ENCODE peak calls at places on chromosome X, in six cellular contexts. One of them, this sample, is unnamed.
A peak's percentile ranks its signal among the peaks of the same experiment; 100 is the strongest.

GRCh38 chrX:22109442-22109841 is 77.3 kb downstream of the PHEX start:
- DNase-seq in neuronal stem cell: no peak
- DNase-seq in tibial artery: no peak
- DNase-seq in colonic mucosa: no peak
- DNase-seq in mesendoderm: peak; percentile 89
- DNase-seq in sigmoid colon: no peak
- DNase-seq in this sample: no peak

GRCh38 chrX:11100281-11101035 is 10.7 kb upstream of the HCCS start:
- DNase-seq in neuronal stem cell: peak; percentile 31
- DNase-seq in colonic mucosa: peak; percentile 54
- DNase-seq in tibial artery: no peak
- DNase-seq in sigmoid colon: peak; percentile 74
- DNase-seq in mesendoderm: peak; percentile 69
- DNase-seq in this sample: no peak

GRCh38 chrX:71867680-71868079 is 43.0 kb upstream of the NHSL2 start:
- DNase-seq in tibial artery: no peak
- DNase-seq in colonic mucosa: no peak
- DNase-seq in sigmoid colon: no peak
- DNase-seq in mesendoderm: no peak
- DNase-seq in neuronal stem cell: no peak
- DNase-seq in this sample: no peak

GRCh38 chrX:41596586-41596985 is 92.2 kb upstream of the GPR34 start:
- DNase-seq in tibial artery: no peak
- DNase-seq in mesendoderm: no peak
- DNase-seq in colonic mucosa: no peak
- DNase-seq in neuronal stem cell: no peak
- DNase-seq in sigmoid colon: no peak
- DNase-seq in this sample: no peak

GRCh38 chrX:14015941-14016340 is 13.8 kb downstream of the GEMIN8 start:
- DNase-seq in tibial artery: no peak
- DNase-seq in neuronal stem cell: no peak
- DNase-seq in mesendoderm: no peak
- DNase-seq in sigmoid colon: no peak
- DNase-seq in colonic mucosa: no peak
- DNase-seq in this sample: no peak

GRCh38 chrX:73817381-73818199 is 254.6 kb downstream of the CHIC1 start:
- DNase-seq in mesendoderm: no peak
- DNase-seq in tibial artery: no peak
- DNase-seq in neuronal stem cell: no peak
- DNase-seq in sigmoid colon: no peak
- DNase-seq in colonic mucosa: no peak
- DNase-seq in this sample: no peak

GRCh38 chrX:129823115-129823514 is 20.6 kb downstream of the ZDHHC9 start:
- DNase-seq in neuronal stem cell: no peak
- DNase-seq in tibial artery: no peak
- DNase-seq in sigmoid colon: no peak
- DNase-seq in colonic mucosa: peak; percentile 43
- DNase-seq in mesendoderm: peak; percentile 39
- DNase-seq in this sample: no peak

GRCh38 chrX:9352243-9352642 is 112.6 kb upstream of the TBL1X start:
- DNase-seq in mesendoderm: no peak
- DNase-seq in colonic mucosa: no peak
- DNase-seq in tibial artery: no peak
- DNase-seq in neuronal stem cell: no peak
- DNase-seq in sigmoid colon: no peak
- DNase-seq in this sample: no peak

GRCh38 chrX:86033385-86033784 is 14.0 kb downstream of the CHM start:
- DNase-seq in colonic mucosa: no peak
- DNase-seq in neuronal stem cell: no peak
- DNase-seq in tibial artery: no peak
- DNase-seq in sigmoid colon: no peak
- DNase-seq in mesendoderm: no peak
- DNase-seq in this sample: no peak

GRCh38 chrX:50596056-50596455 is 125.4 kb upstream of the DGKK start:
- DNase-seq in colonic mucosa: no peak
- DNase-seq in mesendoderm: no peak
- DNase-seq in sigmoid colon: no peak
- DNase-seq in tibial artery: no peak
- DNase-seq in neuronal stem cell: no peak
- DNase-seq in this sample: no peak

GRCh38 chrX:44675364-44676024 is 132.8 kb upstream of the FUNDC1 start:
- DNase-seq in sigmoid colon: peak; percentile 67
- DNase-seq in mesendoderm: no peak
- DNase-seq in colonic mucosa: no peak
- DNase-seq in neuronal stem cell: no peak
- DNase-seq in tibial artery: no peak
- DNase-seq in this sample: no peak

GRCh38 chrX:153867139-153867538 is 18.8 kb downstream of the L1CAM start:
- DNase-seq in neuronal stem cell: no peak
- DNase-seq in sigmoid colon: no peak
- DNase-seq in mesendoderm: no peak
- DNase-seq in colonic mucosa: no peak
- DNase-seq in tibial artery: no peak
- DNase-seq in this sample: no peak

GRCh38 chrX:49122499-49122898 is 1.0 kb downstream of the GPKOW start:
- DNase-seq in sigmoid colon: no peak
- DNase-seq in colonic mucosa: no peak
- DNase-seq in tibial artery: no peak
- DNase-seq in neuronal stem cell: no peak
- DNase-seq in mesendoderm: no peak
- DNase-seq in this sample: no peak

GRCh38 chrX:84475101-84475500 is 27.2 kb downstream of the HDX start:
- DNase-seq in tibial artery: no peak
- DNase-seq in mesendoderm: no peak
- DNase-seq in colonic mucosa: no peak
- DNase-seq in neuronal stem cell: no peak
- DNase-seq in sigmoid colon: no peak
- DNase-seq in this sample: no peak

GRCh38 chrX:143017272-143017671 is 8.5 kb upstream of the SPANXN4 start:
- DNase-seq in neuronal stem cell: no peak
- DNase-seq in sigmoid colon: no peak
- DNase-seq in tibial artery: no peak
- DNase-seq in colonic mucosa: no peak
- DNase-seq in mesendoderm: no peak
- DNase-seq in this sample: no peak

GRCh38 chrX:40189018-40189417 is 91.3 kb upstream of the BCOR start:
- DNase-seq in mesendoderm: no peak
- DNase-seq in tibial artery: no peak
- DNase-seq in neuronal stem cell: no peak
- DNase-seq in sigmoid colon: no peak
- DNase-seq in colonic mucosa: no peak
- DNase-seq in this sample: no peak

GRCh38 chrX:11968470-11968869 is 169.8 kb upstream of the FRMPD4 start:
- DNase-seq in neuronal stem cell: no peak
- DNase-seq in mesendoderm: peak; percentile 79
- DNase-seq in sigmoid colon: no peak
- DNase-seq in colonic mucosa: no peak
- DNase-seq in tibial artery: no peak
- DNase-seq in this sample: no peak

DNA sequence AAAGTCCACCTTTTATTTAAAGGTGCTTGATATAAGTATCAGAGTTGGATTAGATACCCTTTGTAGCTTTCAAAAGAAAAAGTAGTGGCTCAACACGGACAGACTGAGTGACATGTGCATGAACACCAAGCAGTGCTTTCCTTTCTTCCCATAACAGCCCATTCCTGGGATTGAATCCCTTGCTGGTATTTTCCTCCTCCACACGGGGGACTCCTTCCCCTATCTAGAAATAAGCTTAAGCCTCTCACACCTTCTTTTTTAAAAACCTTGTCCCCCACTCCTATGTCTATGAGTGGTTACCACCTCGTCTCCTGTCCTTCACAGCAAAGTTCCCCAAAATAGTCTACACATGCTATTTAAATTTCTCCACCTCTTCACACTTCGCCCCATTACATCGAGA is 5.1 kb downstream of the AP1S2 start:
- DNase-seq in colonic mucosa: no peak
- DNase-seq in neuronal stem cell: no peak
- DNase-seq in mesendoderm: peak; percentile 59
- DNase-seq in sigmoid colon: no peak
- DNase-seq in tibial artery: no peak
- DNase-seq in this sample: no peak
- H3K4me1 ChIP-seq in colonic mucosa: no peaks in the 10 kb centered on the region
- H3K4me1 ChIP-seq in neuronal stem cell: no peaks in the 10 kb centered on the region
- H3K4me1 ChIP-seq in mesendoderm: no peaks in the 10 kb centered on the region
- H3K4me1 ChIP-seq in sigmoid colon: no peaks in the 10 kb centered on the region
- H3K4me1 ChIP-seq in tibial artery: no peaks in the 10 kb centered on the region
- H3K4me1 ChIP-seq in this sample: no peaks in the 10 kb centered on the region

GRCh38 chrX:101359966-101360365 is 11.4 kb upstream of the TIMM8A start:
- DNase-seq in sigmoid colon: no peak
- DNase-seq in tibial artery: no peak
- DNase-seq in neuronal stem cell: no peak
- DNase-seq in colonic mucosa: no peak
- DNase-seq in mesendoderm: no peak
- DNase-seq in this sample: no peak
- H3K4me1 ChIP-seq in sigmoid colon: no peaks in the 10 kb centered on the region
- H3K4me1 ChIP-seq in tibial artery: no peaks in the 10 kb centered on the region
- H3K4me1 ChIP-seq in neuronal stem cell: no peaks in the 10 kb centered on the region
- H3K4me1 ChIP-seq in colonic mucosa: no peaks in the 10 kb centered on the region
- H3K4me1 ChIP-seq in mesendoderm: no peaks in the 10 kb centered on the region
- H3K4me1 ChIP-seq in this sample: no peaks in the 10 kb centered on the region

GRCh38 chrX:111167334-111167733 is 71.3 kb downstream of the PAK3 start:
- DNase-seq in neuronal stem cell: no peak
- DNase-seq in sigmoid colon: no peak
- DNase-seq in mesendoderm: no peak
- DNase-seq in tibial artery: no peak
- DNase-seq in colonic mucosa: no peak
- DNase-seq in this sample: no peak

GRCh38 chrX:111169141-111169540 is 73.2 kb downstream of the PAK3 start:
- DNase-seq in colonic mucosa: no peak
- DNase-seq in mesendoderm: no peak
- DNase-seq in neuronal stem cell: no peak
- DNase-seq in tibial artery: no peak
- DNase-seq in sigmoid colon: no peak
- DNase-seq in this sample: no peak

GRCh38 chrX:111168314-111168713 is 72.3 kb downstream of the PAK3 start:
- DNase-seq in mesendoderm: peak; percentile 50
- DNase-seq in sigmoid colon: no peak
- DNase-seq in colonic mucosa: no peak
- DNase-seq in tibial artery: no peak
- DNase-seq in neuronal stem cell: no peak
- DNase-seq in this sample: no peak

GRCh38 chrX:111165902-111166301 is 69.9 kb downstream of the PAK3 start:
- DNase-seq in sigmoid colon: no peak
- DNase-seq in tibial artery: no peak
- DNase-seq in colonic mucosa: no peak
- DNase-seq in neuronal stem cell: no peak
- DNase-seq in mesendoderm: no peak
- DNase-seq in this sample: no peak

GRCh38 chrX:111170017-111170416 is 74.0 kb downstream of the PAK3 start:
- DNase-seq in mesendoderm: no peak
- DNase-seq in neuronal stem cell: no peak
- DNase-seq in tibial artery: no peak
- DNase-seq in colonic mucosa: no peak
- DNase-seq in sigmoid colon: no peak
- DNase-seq in this sample: no peak
- H3K4me1 ChIP-seq in mesendoderm: no peaks in the 10 kb centered on the region
- H3K4me1 ChIP-seq in neuronal stem cell: no peaks in the 10 kb centered on the region
- H3K4me1 ChIP-seq in tibial artery: no peaks in the 10 kb centered on the region
- H3K4me1 ChIP-seq in colonic mucosa: no peaks in the 10 kb centered on the region
- H3K4me1 ChIP-seq in sigmoid colon: no peaks in the 10 kb centered on the region
- H3K4me1 ChIP-seq in this sample: no peaks in the 10 kb centered on the region

GRCh38 chrX:18643243-18643642 is 28.7 kb downstream of the RS1 start:
- DNase-seq in sigmoid colon: no peak
- DNase-seq in neuronal stem cell: no peak
- DNase-seq in colonic mucosa: no peak
- DNase-seq in tibial artery: no peak
- DNase-seq in mesendoderm: no peak
- DNase-seq in this sample: no peak
- H3K4me1 ChIP-seq in sigmoid colon: no peaks in the 10 kb centered on the region
- H3K4me1 ChIP-seq in neuronal stem cell: peaks cover 7% of the 10 kb centered on the region
- H3K4me1 ChIP-seq in colonic mucosa: no peaks in the 10 kb centered on the region
- H3K4me1 ChIP-seq in tibial artery: no peaks in the 10 kb centered on the region
- H3K4me1 ChIP-seq in mesendoderm: peaks cover 3% of the 10 kb centered on the region
- H3K4me1 ChIP-seq in this sample: no peaks in the 10 kb centered on the region

This sample was measured in iPS DF 6.9.